ENCODE peak calls at places on chromosomes 5 and 9, in six cellular contexts. U is foreskin fibroblast; X is iPS-NIHi11; Y is CD8-positive, alpha-beta T cell; B is SK-N-SH; O is keratinocyte. J is an unnamed sample.
A peak's percentile ranks its signal among the peaks of the same experiment; 100 is the strongest.

GRCh38 chr9:34520505-34521385 is 2.0 kb downstream of the ENHO start:
- DNase-seq in U (no peak), Y (no peak), X (no peak), B (no peak), O (no peak), J (no peak)

GRCh38 chr5:1793301-1793740 is 6.3 kb downstream of the MRPL36 start:
- DNase-seq in Y (peak; percentile 18), X (no peak), B (no peak), O (no peak), U (peak; percentile 32), J (no peak)

GRCh38 chr5:172837640-172838039 is 3.6 kb downstream of the ERGIC1 start:
- DNase-seq in O (no peak), U (no peak), Y (peak; percentile 64), X (no peak), B (no peak), J (no peak)

GRCh38 chr9:111197251-111197650 is 132.8 kb downstream of the OR2K2 start:
- DNase-seq in O (no peak), Y (no peak), U (no peak), X (no peak), B (no peak), J (no peak)

GRCh38 chr9:78130004-78130403 is 98.4 kb upstream of the GNAQ start:
- DNase-seq in B (peak; percentile 24), Y (no peak), U (no peak), O (no peak), X (peak; percentile 70), J (no peak)

GRCh38 chr5:68171101-68171558 is 44.4 kb upstream of the PIK3R1 start:
- DNase-seq in B (no peak), Y (no peak), U (peak; percentile 65), O (no peak), X (no peak), J (peak; percentile 39)

GRCh38 chr9:136327313-136327971 is at the start of gene GPSM1:
- DNase-seq in B (peak; percentile 94), O (no peak), Y (peak; percentile 21), X (peak; percentile 89), U (peak; percentile 77), J (no peak)

GRCh38 chr5:108418172-108418571 is 36.3 kb upstream of the FBXL17 start:
- DNase-seq in B (no peak), O (no peak), X (no peak), U (no peak), Y (no peak), J (no peak)

GRCh38 chr9:133606722-133607053 is 2.5 kb downstream of the FAM163B start:
- DNase-seq in O (no peak), Y (no peak), U (no peak), X (no peak), B (no peak), J (no peak)

GRCh38 chr5:144566747-144567415 is 396.2 kb downstream of the KCTD16 start:
- DNase-seq in X (peak; percentile 18), B (no peak), U (peak; percentile 9), O (no peak), Y (no peak), J (no peak)

J was measured in thoracic aorta.